ENCODE peak calls at places on chromosome 13, in nine cellular contexts. A, P, Q, Y, L, C, D, V and U are unnamed samples.

GRCh38 chr13:35346494-35346893 is 130.0 kb downstream of the MAB21L1 start:
- DNase-seq in A (no peak), P (no peak), Q (no peak), Y (no peak), L (no peak), C (no peak), D (no peak), V (no peak), U (no peak)

GRCh38 chr13:102312841-102313240 is 89.0 kb downstream of the FGF14 start:
- DNase-seq in A (no peak), P (no peak), Q (no peak), Y (no peak), L (no peak), C (no peak), D (no peak), V (no peak), U (no peak)

GRCh38 chr13:33644607-33645543 is 173.1 kb upstream of the RFC3 start:
- DNase-seq in A (peak), P (no peak), Q (no peak), Y (no peak), L (no peak), C (no peak), D (no peak), V (peak), U (no peak)

GRCh38 chr13:91311491-91311890 is 36.0 kb upstream of the MIR17HG start:
- DNase-seq in A (no peak), P (no peak), Q (no peak), Y (no peak), L (no peak), C (no peak), D (no peak), V (no peak), U (no peak)

GRCh38 chr13:74206061-74206561 is 71.9 kb upstream of the KLF12 start:
- DNase-seq in A (peak), P (no peak), Q (no peak), Y (no peak), L (peak), C (no peak), D (no peak), V (peak), U (no peak)

GRCh38 chr13:36872621-36873020 is 47.4 kb downstream of the SMAD9 start:
- DNase-seq in A (no peak), P (no peak), Q (no peak), Y (peak), L (no peak), C (peak), D (no peak), V (no peak), U (no peak)

GRCh38 chr13:77338961-77339401 is 12.1 kb upstream of the MYCBP2 start:
- DNase-seq in A (no peak), P (no peak), Q (no peak), Y (no peak), L (no peak), C (no peak), D (no peak), V (peak), U (no peak)

GRCh38 chr13:72884111-72884510 is 102.2 kb downstream of the PIBF1 start:
- DNase-seq in A (peak), P (no peak), Q (no peak), Y (no peak), L (no peak), C (no peak), D (no peak), V (no peak), U (no peak)

GRCh38 chr13:32135655-32136054 is 104.1 kb downstream of the FRY start:
- DNase-seq in A (no peak), P (no peak), Q (no peak), Y (no peak), L (peak), C (no peak), D (no peak), V (peak), U (peak)

GRCh38 chr13:78133511-78133910 is 214.9 kb upstream of the EDNRB start:
- DNase-seq in A (no peak), P (no peak), Q (no peak), Y (no peak), L (no peak), C (no peak), D (no peak), V (no peak), U (no peak)

GRCh38 chr13:39038569-39038898 is 278 bp downstream of the NHLRC3 start:
- DNase-seq in A (no peak), P (no peak), Q (no peak), Y (no peak), L (no peak), C (no peak), D (no peak), V (no peak), U (no peak)

GRCh38 chr13:24995225-24995804 is 100.6 kb upstream of the PABPC3 start:
- DNase-seq in A (peak), P (no peak), Q (no peak), Y (peak), L (peak), C (peak), D (no peak), V (peak), U (peak)

GRCh38 chr13:49371943-49372636 is 71.8 kb downstream of the CAB39L start:
- DNase-seq in A (no peak), P (no peak), Q (no peak), Y (no peak), L (no peak), C (no peak), D (no peak), V (no peak), U (no peak)

GRCh38 chr13:76696370-76696769 is 189.8 kb downstream of the KCTD12 start:
- DNase-seq in A (peak), P (no peak), Q (no peak), Y (no peak), L (no peak), C (no peak), D (no peak), V (no peak), U (no peak)

GRCh38 chr13:99351772-99352171 is 44.6 kb upstream of the GPR183 start:
- DNase-seq in A (no peak), P (no peak), Q (no peak), Y (no peak), L (no peak), C (no peak), D (no peak), V (no peak), U (no peak)

GRCh38 chr13:98517576-98518310 is 59.2 kb downstream of the STK24 start:
- DNase-seq in A (no peak), P (no peak), Q (no peak), Y (no peak), L (no peak), C (no peak), D (no peak), V (no peak), U (no peak)

GRCh38 chr13:28819748-28820098 is 416 bp upstream of the MTUS2 start:
- DNase-seq in A (peak), P (peak), Q (peak), Y (peak), L (no peak), C (peak), D (no peak), V (no peak), U (no peak)
- TF ChIP-seq CTCF in A (no peak), P (no peak), Q (no peak), Y (no peak), L (no peak), C (peak), D (peak), V (peak), U (no peak)

DNA sequence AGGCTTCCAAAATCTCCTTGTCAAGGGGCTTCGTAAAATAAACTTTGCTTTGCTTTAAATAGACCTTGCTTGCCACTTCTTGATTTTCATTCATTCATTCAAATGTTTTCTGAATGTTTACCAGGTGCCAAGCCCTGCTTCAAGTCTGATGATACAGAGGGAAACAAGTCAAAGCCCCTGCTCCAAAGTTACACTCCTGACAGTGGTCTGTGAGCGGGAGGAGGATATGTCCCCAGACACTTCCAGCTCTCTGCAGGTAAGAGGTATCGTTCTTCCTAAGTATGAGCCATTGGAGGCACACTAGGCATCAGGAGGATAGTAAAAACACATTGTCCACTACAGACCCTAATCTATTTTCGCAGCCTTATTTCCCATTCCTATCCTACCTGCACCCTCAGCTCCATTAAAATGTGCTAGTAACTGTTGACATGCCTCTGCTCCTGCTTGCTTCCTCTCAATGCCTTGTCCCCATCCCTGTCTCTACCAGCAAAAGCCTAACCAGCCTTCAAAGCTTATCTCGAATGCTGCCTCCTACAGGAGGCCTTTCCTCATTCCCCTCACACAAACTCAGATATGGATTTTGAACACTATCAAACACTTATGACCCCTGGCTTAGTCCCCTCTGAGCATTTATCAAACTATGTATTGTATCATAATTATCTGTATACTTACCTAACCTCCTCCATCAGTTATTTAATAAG is 6.2 kb upstream of the WBP4 start:
- DNase-seq in A (no peak), P (no peak), Q (no peak), Y (no peak), L (no peak), C (no peak), D (no peak), V (no peak), U (no peak)
- TF ChIP-seq CTCF in A (peak), P (no peak), Q (no peak), Y (no peak), L (peak), C (no peak), D (no peak), V (peak), U (peak)

GRCh38 chr13:30805603-30806011 is 70.3 kb downstream of the ALOX5AP start:
- DNase-seq in A (peak), P (no peak), Q (no peak), Y (peak), L (no peak), C (no peak), D (no peak), V (no peak), U (no peak)

GRCh38 chr13:30803791-30804190 is 68.4 kb downstream of the ALOX5AP start:
- DNase-seq in A (no peak), P (no peak), Q (no peak), Y (no peak), L (no peak), C (no peak), D (no peak), V (no peak), U (no peak)

GRCh38 chr13:30802953-30803478 is 67.7 kb downstream of the ALOX5AP start:
- DNase-seq in A (peak), P (peak), Q (peak), Y (peak), L (peak), C (peak), D (peak), V (peak), U (peak)

GRCh38 chr13:30805132-30805537 is 69.8 kb downstream of the ALOX5AP start:
- DNase-seq in A (no peak), P (no peak), Q (no peak), Y (no peak), L (no peak), C (no peak), D (no peak), V (no peak), U (no peak)

DNA sequence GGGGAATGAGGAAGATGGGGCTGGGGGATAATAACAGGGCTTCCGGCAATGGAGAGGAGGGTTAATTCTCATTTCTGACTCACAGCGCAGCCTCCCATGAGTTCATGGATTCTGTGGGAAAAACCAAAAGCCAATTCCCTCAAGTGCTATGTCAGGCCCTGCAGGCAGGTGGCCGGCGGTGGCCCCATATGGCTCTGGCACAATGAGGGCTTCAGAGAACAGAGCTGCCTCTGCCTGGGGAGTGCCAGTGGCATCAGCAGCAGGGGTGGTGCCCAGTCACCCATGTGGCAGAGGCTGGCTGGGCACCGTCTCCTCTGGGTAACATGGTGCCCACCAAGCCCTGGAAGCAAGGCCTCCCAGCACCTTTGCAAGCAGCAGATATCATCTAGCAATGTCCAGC is 69.1 kb downstream of the ALOX5AP start:
- DNase-seq in A (no peak), P (no peak), Q (no peak), Y (no peak), L (no peak), C (no peak), D (no peak), V (no peak), U (no peak)
- TF ChIP-seq CTCF in A (peak), P (no peak), Q (no peak), Y (no peak), L (peak), C (no peak), D (no peak), V (peak), U (peak)

DNA sequence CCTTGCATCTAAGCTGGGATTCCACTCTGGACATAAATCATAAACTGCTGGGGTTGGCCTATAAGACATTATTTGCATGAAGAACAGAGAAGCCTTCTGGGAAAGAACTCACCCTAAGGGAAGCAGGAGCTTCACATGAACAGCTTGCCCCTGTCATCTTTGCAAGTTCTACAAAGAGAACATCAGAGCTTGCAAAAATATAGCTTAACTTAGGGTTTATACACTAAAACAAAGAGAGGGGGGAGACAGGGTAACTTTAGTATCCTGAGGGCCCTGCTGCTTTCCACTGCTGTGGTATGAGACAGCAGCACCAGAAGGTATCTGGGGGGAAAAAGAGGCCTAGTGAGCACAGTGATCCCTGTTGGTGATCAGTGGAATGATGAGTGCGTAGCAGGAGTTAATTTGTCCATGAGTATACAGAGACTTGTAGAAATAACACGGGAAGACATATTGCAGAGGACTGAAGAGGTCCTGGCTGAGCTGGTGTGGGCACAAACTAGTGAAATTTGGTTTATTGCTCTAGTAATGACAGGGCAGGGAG is 116.1 kb upstream of the TSC22D1 start:
- DNase-seq in A (peak), P (no peak), Q (no peak), Y (no peak), L (no peak), C (no peak), D (no peak), V (no peak), U (no peak)
- TF ChIP-seq CTCF in A (no peak), P (no peak), Q (no peak), Y (no peak), L (peak), C (no peak), D (no peak), V (no peak), U (no peak)